ENCODE peak calls at places on chromosome 2, in seven cellular contexts. D, S, E, V, Y, N and A are unnamed samples.

GRCh38 chr2:224584768-224585204 is 377 bp downstream of the CUL3 start:
- DNase-seq in D (no peak), S (no peak), E (peak; percentile 36), V (peak; percentile 64), Y (no peak), N (peak; percentile 64), A (peak; percentile 51)

GRCh38 chr2:227191367-227191766 is 26.9 kb downstream of the COL4A3 start:
- DNase-seq in D (peak; percentile 68), S (no peak), E (peak; percentile 3), V (no peak), Y (peak; percentile 77), N (no peak), A (no peak)

GRCh38 chr2:134412639-134412999 is 158.7 kb downstream of the MGAT5 start:
- DNase-seq in D (no peak), S (no peak), E (peak; percentile 2), V (no peak), Y (no peak), N (no peak), A (no peak)

GRCh38 chr2:171307560-171307959 is 126.2 kb downstream of the METTL8 start:
- DNase-seq in D (peak; percentile 10), S (no peak), E (no peak), V (no peak), Y (no peak), N (peak; percentile 55), A (no peak)

GRCh38 chr2:99682280-99683060 is 192.7 kb upstream of the REV1 start:
- DNase-seq in D (no peak), S (no peak), E (no peak), V (no peak), Y (no peak), N (no peak), A (no peak)

GRCh38 chr2:136638193-136638592 is 127.2 kb upstream of the THSD7B start:
- DNase-seq in D (no peak), S (no peak), E (no peak), V (no peak), Y (no peak), N (no peak), A (no peak)

GRCh38 chr2:54770211-54770610 is 46.7 kb downstream of the EML6 start:
- DNase-seq in D (no peak), S (no peak), E (no peak), V (no peak), Y (no peak), N (no peak), A (no peak)

GRCh38 chr2:142416996-142417395 is 286.2 kb upstream of the LRP1B start:
- DNase-seq in D (no peak), S (no peak), E (no peak), V (no peak), Y (no peak), N (no peak), A (no peak)

GRCh38 chr2:46615555-46616487 is 136.5 kb downstream of the TMEM247 start:
- DNase-seq in D (no peak), S (no peak), E (no peak), V (peak; percentile 8), Y (no peak), N (peak; percentile 15), A (peak; percentile 2)

GRCh38 chr2:3505771-3506170 is 13.6 kb downstream of the ADI1 start:
- DNase-seq in D (peak; percentile 47), S (no peak), E (no peak), V (no peak), Y (no peak), N (no peak), A (no peak)

GRCh38 chr2:66436546-66436945 is 1.6 kb downstream of the MEIS1 start:
- DNase-seq in D (no peak), S (no peak), E (no peak), V (peak; percentile 9), Y (no peak), N (no peak), A (no peak)

GRCh38 chr2:241432824-241433448 is 75.4 kb downstream of the STK25 start:
- DNase-seq in D (no peak), S (no peak), E (no peak), V (no peak), Y (no peak), N (no peak), A (no peak)

GRCh38 chr2:104033399-104033798 is 820.5 kb upstream of the POU3F3 start:
- DNase-seq in D (peak; percentile 51), S (no peak), E (no peak), V (peak; percentile 49), Y (no peak), N (no peak), A (no peak)

GRCh38 chr2:239290618-239291504 is 110.0 kb downstream of the HDAC4 start:
- DNase-seq in D (peak; percentile 61), S (no peak), E (no peak), V (no peak), Y (peak; percentile 62), N (no peak), A (no peak)

GRCh38 chr2:217621391-217621801 is 381.4 kb downstream of the TNS1 start:
- DNase-seq in D (no peak), S (no peak), E (no peak), V (no peak), Y (no peak), N (no peak), A (no peak)

GRCh38 chr2:129929321-129930290 is 49.9 kb upstream of the RAB6C start:
- DNase-seq in D (no peak), S (no peak), E (no peak), V (no peak), Y (peak; percentile 96), N (no peak), A (no peak)

GRCh38 chr2:202208526-202208925 is 29.9 kb downstream of the SUMO1 start:
- DNase-seq in D (no peak), S (no peak), E (no peak), V (no peak), Y (no peak), N (no peak), A (no peak)

GRCh38 chr2:25131253-25131566 is 37.2 kb downstream of the POMC start:
- DNase-seq in D (no peak), S (no peak), E (no peak), V (no peak), Y (no peak), N (no peak), A (no peak)

GRCh38 chr2:25127631-25128030 is 40.7 kb downstream of the POMC start:
- DNase-seq in D (no peak), S (no peak), E (no peak), V (no peak), Y (peak; percentile 81), N (no peak), A (no peak)

GRCh38 chr2:25131567-25132295 is 36.6 kb downstream of the POMC start:
- DNase-seq in D (peak; percentile 78), S (no peak), E (no peak), V (no peak), Y (peak; percentile 16), N (no peak), A (no peak)

GRCh38 chr2:25132296-25132630 is 36.1 kb downstream of the POMC start:
- DNase-seq in D (peak; percentile 77), S (no peak), E (no peak), V (no peak), Y (no peak), N (no peak), A (no peak)

GRCh38 chr2:25129901-25130520 is 38.4 kb downstream of the POMC start:
- DNase-seq in D (no peak), S (no peak), E (no peak), V (no peak), Y (no peak), N (no peak), A (no peak)
- TF ChIP-seq CTCF in D (peak; percentile 41), S (no peak), E (no peak), V (peak; percentile 4), Y (no peak), N (no peak), A (no peak)

DNA sequence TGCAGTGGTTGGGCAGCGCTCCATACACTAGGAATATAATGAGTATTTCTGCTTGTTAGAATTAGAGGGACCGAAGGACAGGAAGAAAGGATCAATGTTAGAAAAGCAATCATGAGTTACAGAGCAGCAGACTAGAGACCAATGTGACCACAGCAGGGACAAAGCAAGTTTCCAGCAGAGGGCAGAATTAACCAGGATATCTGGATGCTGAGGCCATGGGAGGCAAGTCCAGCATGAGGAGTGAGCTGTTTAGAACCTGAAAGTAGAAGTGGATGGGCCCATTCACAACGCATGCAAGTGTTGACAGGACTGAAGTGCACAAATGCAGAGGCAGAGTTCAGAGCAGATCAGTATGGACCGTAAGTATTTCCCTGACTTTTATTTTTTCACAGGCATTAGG is 910.4 kb upstream of the GYPC start:
- DNase-seq in D (peak; percentile 87), S (no peak), E (peak; percentile 41), V (peak; percentile 34), Y (peak; percentile 1), N (no peak), A (no peak)
- TF ChIP-seq CTCF in D (peak; percentile 82), S (no peak), E (peak; percentile 66), V (peak; percentile 36), Y (no peak), N (no peak), A (no peak)

GRCh38 chr2:41410011-41410410 is 637.8 kb upstream of the PKDCC start:
- DNase-seq in D (no peak), S (no peak), E (no peak), V (no peak), Y (no peak), N (no peak), A (no peak)
- TF ChIP-seq CTCF in D (no peak), S (no peak), E (no peak), V (no peak), Y (no peak), N (no peak), A (no peak)

GRCh38 chr2:204026294-204026693 is 89.7 kb downstream of the ICOS start:
- DNase-seq in D (no peak), S (no peak), E (no peak), V (no peak), Y (no peak), N (no peak), A (no peak)

GRCh38 chr2:204023088-204023487 is 86.5 kb downstream of the ICOS start:
- DNase-seq in D (no peak), S (no peak), E (no peak), V (no peak), Y (no peak), N (no peak), A (no peak)

GRCh38 chr2:204024906-204025475 is 88.4 kb downstream of the ICOS start:
- DNase-seq in D (no peak), S (no peak), E (no peak), V (no peak), Y (no peak), N (no peak), A (no peak)

GRCh38 chr2:204022550-204022949 is 86.0 kb downstream of the ICOS start:
- DNase-seq in D (no peak), S (no peak), E (no peak), V (no peak), Y (no peak), N (no peak), A (no peak)

GRCh38 chr2:204024503-204024902 is 87.9 kb downstream of the ICOS start:
- DNase-seq in D (peak; percentile 76), S (no peak), E (peak; percentile 22), V (peak; percentile 66), Y (peak; percentile 34), N (no peak), A (no peak)
- TF ChIP-seq CTCF in D (peak; percentile 88), S (no peak), E (peak; percentile 74), V (peak; percentile 89), Y (peak; percentile 67), N (peak; percentile 61), A (peak; percentile 30)